ENCODE peak calls at places on chromosomes 1 and 21, in five cellular contexts. One of them, this sample, is unnamed.

GRCh38 chr1:201489656-201490261 is 17.2 kb downstream of the CSRP1 start:
- DNase-seq in pancreas: no peak
- DNase-seq in PC-9: no peak
- DNase-seq in dorsolateral prefrontal cortex: no peak
- DNase-seq in right atrium auricular region: no peak
- DNase-seq in this sample: no peak

GRCh38 chr1:150511551-150511950 is 3.6 kb downstream of the ECM1 start:
- DNase-seq in pancreas: peak; percentile 77
- DNase-seq in PC-9: no peak
- DNase-seq in dorsolateral prefrontal cortex: no peak
- DNase-seq in right atrium auricular region: no peak
- DNase-seq in this sample: no peak

GRCh38 chr1:82398357-82398756 is 597.6 kb downstream of the ADGRL2 start:
- DNase-seq in pancreas: no peak
- DNase-seq in PC-9: no peak
- DNase-seq in dorsolateral prefrontal cortex: no peak
- DNase-seq in right atrium auricular region: no peak
- DNase-seq in this sample: no peak

GRCh38 chr1:44015206-44015605 is 16.1 kb downstream of the SLC6A9 start:
- DNase-seq in pancreas: no peak
- DNase-seq in PC-9: no peak
- DNase-seq in dorsolateral prefrontal cortex: no peak
- DNase-seq in right atrium auricular region: peak; percentile 73
- DNase-seq in this sample: no peak

GRCh38 chr21:39881661-39882060 is 14.4 kb downstream of the PCP4 start:
- DNase-seq in pancreas: no peak
- DNase-seq in PC-9: no peak
- DNase-seq in dorsolateral prefrontal cortex: no peak
- DNase-seq in right atrium auricular region: no peak
- DNase-seq in this sample: no peak

GRCh38 chr1:188594542-188595235 is 1765.9 kb downstream of the PLA2G4A start:
- DNase-seq in pancreas: no peak
- DNase-seq in PC-9: no peak
- DNase-seq in dorsolateral prefrontal cortex: no peak
- DNase-seq in right atrium auricular region: no peak
- DNase-seq in this sample: no peak

GRCh38 chr1:11720523-11720922 is 15.4 kb upstream of the AGTRAP start:
- DNase-seq in pancreas: no peak
- DNase-seq in PC-9: no peak
- DNase-seq in dorsolateral prefrontal cortex: no peak
- DNase-seq in right atrium auricular region: no peak
- DNase-seq in this sample: no peak

GRCh38 chr1:203475012-203475981 is at the start of gene PRELP:
- DNase-seq in pancreas: peak; percentile 48
- DNase-seq in PC-9: peak; percentile 29
- DNase-seq in dorsolateral prefrontal cortex: no peak
- DNase-seq in right atrium auricular region: peak; percentile 84
- DNase-seq in this sample: peak; percentile 36

DNA sequence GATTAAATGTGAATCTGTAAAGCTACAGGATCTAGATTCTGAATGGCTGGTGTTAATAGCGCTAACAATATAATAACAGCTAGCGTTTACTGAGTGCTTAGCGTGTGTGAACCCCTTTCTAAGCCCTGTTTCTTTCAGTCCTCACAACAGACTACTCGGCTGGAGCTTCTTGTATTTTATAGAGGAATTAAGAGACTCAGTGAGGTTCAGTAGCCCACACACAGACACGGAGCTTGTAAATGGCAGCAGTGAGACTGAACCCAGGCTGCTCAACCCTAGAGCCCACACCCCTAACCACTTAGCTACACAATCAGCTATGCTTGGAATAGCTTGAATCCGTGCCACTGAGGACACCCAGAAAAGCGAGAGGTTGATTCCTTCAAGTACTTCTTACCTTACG is 5.8 kb downstream of the PDPN start:
- DNase-seq in pancreas: no peak
- DNase-seq in PC-9: no peak
- DNase-seq in dorsolateral prefrontal cortex: no peak
- DNase-seq in right atrium auricular region: no peak
- DNase-seq in this sample: no peak
- H3K27me3 ChIP-seq in pancreas: no peaks in the 10 kb centered on the region
- H3K27me3 ChIP-seq in PC-9: peaks cover 48% of the 10 kb centered on the region
- H3K27me3 ChIP-seq in dorsolateral prefrontal cortex: peaks cover 3% of the 10 kb centered on the region
- H3K27me3 ChIP-seq in right atrium auricular region: no peaks in the 10 kb centered on the region
- H3K27me3 ChIP-seq in this sample: no peaks in the 10 kb centered on the region

GRCh38 chr1:931380-932177 is 7.9 kb downstream of the SAMD11 start:
- DNase-seq in pancreas: no peak
- DNase-seq in PC-9: no peak
- DNase-seq in dorsolateral prefrontal cortex: no peak
- DNase-seq in right atrium auricular region: no peak
- DNase-seq in this sample: no peak
- H3K27me3 ChIP-seq in pancreas: peaks cover 10% of the 10 kb centered on the region
- H3K27me3 ChIP-seq in PC-9: peaks cover 32% of the 10 kb centered on the region
- H3K27me3 ChIP-seq in dorsolateral prefrontal cortex: peaks cover 30% of the 10 kb centered on the region
- H3K27me3 ChIP-seq in right atrium auricular region: peaks cover 8% of the 10 kb centered on the region
- H3K27me3 ChIP-seq in this sample: peaks cover 55% of the 10 kb centered on the region

GRCh38 chr1:59305188-59305587 is 8.3 kb downstream of the FGGY start:
- DNase-seq in pancreas: no peak
- DNase-seq in PC-9: no peak
- DNase-seq in dorsolateral prefrontal cortex: no peak
- DNase-seq in right atrium auricular region: no peak
- DNase-seq in this sample: no peak
- H3K27me3 ChIP-seq in pancreas: no peaks in the 10 kb centered on the region
- H3K27me3 ChIP-seq in PC-9: no peaks in the 10 kb centered on the region
- H3K27me3 ChIP-seq in dorsolateral prefrontal cortex: no peaks in the 10 kb centered on the region
- H3K27me3 ChIP-seq in right atrium auricular region: no peaks in the 10 kb centered on the region
- H3K27me3 ChIP-seq in this sample: no peaks in the 10 kb centered on the region

GRCh38 chr1:50425376-50426107 is 2.3 kb upstream of the DMRTA2 start:
- DNase-seq in pancreas: no peak
- DNase-seq in PC-9: no peak
- DNase-seq in dorsolateral prefrontal cortex: no peak
- DNase-seq in right atrium auricular region: no peak
- DNase-seq in this sample: no peak

GRCh38 chr1:50424045-50424939 is 1.0 kb upstream of the DMRTA2 start:
- DNase-seq in pancreas: no peak
- DNase-seq in PC-9: no peak
- DNase-seq in dorsolateral prefrontal cortex: no peak
- DNase-seq in right atrium auricular region: no peak
- DNase-seq in this sample: no peak

GRCh38 chr1:50423670-50424000 is 392 bp upstream of the DMRTA2 start:
- DNase-seq in pancreas: no peak
- DNase-seq in PC-9: no peak
- DNase-seq in dorsolateral prefrontal cortex: no peak
- DNase-seq in right atrium auricular region: no peak
- DNase-seq in this sample: no peak

GRCh38 chr1:50426108-50426700 is 3.0 kb upstream of the DMRTA2 start:
- DNase-seq in pancreas: no peak
- DNase-seq in PC-9: no peak
- DNase-seq in dorsolateral prefrontal cortex: no peak
- DNase-seq in right atrium auricular region: no peak
- DNase-seq in this sample: no peak

DNA sequence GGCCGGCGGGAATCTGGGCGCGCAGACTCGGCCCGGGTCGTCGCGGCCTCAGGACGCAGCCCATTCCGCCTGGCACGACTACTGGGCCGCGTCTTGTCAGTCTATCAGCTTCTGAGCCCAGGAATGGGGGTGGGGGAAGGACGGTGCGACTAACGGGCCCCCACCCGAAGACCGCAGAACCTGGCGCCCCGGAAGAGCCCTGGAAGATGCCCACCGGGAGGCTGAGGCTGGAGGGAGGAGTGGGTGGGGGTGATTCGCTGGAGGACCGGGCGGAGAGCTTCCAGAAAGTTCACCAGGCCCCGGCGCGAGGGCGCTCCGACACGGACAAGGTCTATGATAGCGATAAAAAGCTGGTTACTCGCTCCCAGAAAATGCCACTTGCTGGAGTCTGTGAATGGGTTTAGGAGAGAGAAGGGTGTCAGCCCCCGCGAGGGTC is 1.7 kb upstream of the DMRTA2 start:
- DNase-seq in pancreas: no peak
- DNase-seq in PC-9: no peak
- DNase-seq in dorsolateral prefrontal cortex: no peak
- DNase-seq in right atrium auricular region: no peak
- DNase-seq in this sample: no peak
- H3K27me3 ChIP-seq in pancreas: peaks cover 96% of the 10 kb centered on the region
- H3K27me3 ChIP-seq in PC-9: no peaks in the 10 kb centered on the region
- H3K27me3 ChIP-seq in dorsolateral prefrontal cortex: peaks cover 99% of the 10 kb centered on the region
- H3K27me3 ChIP-seq in right atrium auricular region: peaks cover 93% of the 10 kb centered on the region
- H3K27me3 ChIP-seq in this sample: peaks cover 100% of the 10 kb centered on the region

This sample was measured in heart right ventricle.